ENCODE peak calls at places on chromosomes 6 and 20, in six cellular contexts. S is Calu3; F is GM04504; K is neuronal stem cell; Q is HT1080; P is stimulated activated CD8-positive, alpha-beta memory T cell treated with anti-CD3 and anti-CD28 coated beads, Interleukin-4, amount 100 ng/mL, for 48 hours. U is an unnamed sample.

GRCh38 chr6:161168281-161168891 is 105.5 kb downstream of the AGPAT4 start:
- DNase-seq in Q (peak; percentile 98), K (peak; percentile 26), S (peak; percentile 26), F (peak; percentile 93), P (no peak), U (no peak)

GRCh38 chr6:95599691-95600090 is 22.4 kb downstream of the MANEA start:
- DNase-seq in Q (no peak), K (no peak), F (no peak), P (no peak), S (no peak), U (no peak)

GRCh38 chr20:61566691-61567090 is 314.6 kb downstream of the CDH4 start:
- DNase-seq in P (no peak), Q (no peak), K (no peak), S (no peak), F (no peak), U (no peak)

GRCh38 chr6:111725446-111726112 is 119.9 kb upstream of the TRAF3IP2 start:
- DNase-seq in K (no peak), S (no peak), F (peak; percentile 38), P (no peak), Q (no peak), U (no peak)

GRCh38 chr20:46631874-46632446 is 19.3 kb downstream of the SLC13A3 start:
- DNase-seq in S (no peak), P (no peak), K (no peak), Q (no peak), F (no peak), U (no peak)

GRCh38 chr6:119313937-119314893 is 35.3 kb downstream of the MAN1A1 start:
- DNase-seq in S (no peak), Q (no peak), F (no peak), P (peak; percentile 55), K (no peak), U (peak; percentile 68)

GRCh38 chr20:62063601-62063980 is 2.1 kb downstream of the TAF4 start:
- DNase-seq in K (peak; percentile 12), Q (no peak), S (no peak), F (no peak), P (no peak), U (no peak)

GRCh38 chr6:56802570-56802969 is 152.3 kb upstream of the BEND6 start:
- DNase-seq in S (peak; percentile 55), F (no peak), Q (peak; percentile 60), P (no peak), K (no peak), U (no peak)

GRCh38 chr6:139082370-139082769 is 52.5 kb upstream of the HECA start:
- DNase-seq in S (no peak), P (no peak), Q (no peak), K (no peak), F (no peak), U (no peak)

GRCh38 chr20:63847374-63848002 is 13.8 kb upstream of the ABHD16B start:
- DNase-seq in Q (no peak), P (no peak), F (no peak), S (no peak), K (no peak), U (no peak)

GRCh38 chr6:17472653-17473183 is 79.3 kb downstream of the CAP2 start:
- DNase-seq in P (no peak), S (no peak), F (no peak), Q (no peak), K (no peak), U (no peak)

GRCh38 chr6:7418238-7418905 is 28.8 kb downstream of the RIOK1 start:
- DNase-seq in S (no peak), P (no peak), F (no peak), K (no peak), Q (no peak), U (no peak)

GRCh38 chr20:1171461-1172093 is 13.2 kb downstream of the TMEM74B start:
- DNase-seq in K (peak; percentile 64), F (peak; percentile 10), Q (no peak), P (peak; percentile 52), S (peak; percentile 3), U (peak; percentile 62)

GRCh38 chr6:122008105-122009100 is 391.0 kb upstream of the HSF2 start:
- DNase-seq in Q (no peak), S (no peak), K (peak; percentile 8), F (no peak), P (no peak), U (no peak)

GRCh38 chr20:48384147-48384818 is 443.5 kb downstream of the PREX1 start:
- DNase-seq in Q (no peak), K (no peak), P (peak; percentile 54), S (peak; percentile 57), F (no peak), U (peak; percentile 58)

GRCh38 chr6:105646391-105646867 is 243.5 kb upstream of the PREP start:
- DNase-seq in F (no peak), P (peak; percentile 50), S (no peak), Q (peak; percentile 78), K (no peak), U (no peak)

GRCh38 chr6:152587473-152587872 is 49.7 kb downstream of the SYNE1 start:
- DNase-seq in Q (no peak), P (no peak), S (no peak), F (no peak), K (no peak), U (no peak)

GRCh38 chr6:42046491-42047219 is 3.7 kb upstream of the TAF8 start:
- DNase-seq in S (no peak), K (no peak), P (no peak), Q (no peak), F (no peak), U (no peak)

GRCh38 chr20:59322813-59323469 is 22.5 kb downstream of the EDN3 start:
- DNase-seq in K (no peak), P (no peak), Q (peak; percentile 2), F (peak; percentile 3), S (no peak), U (no peak)

GRCh38 chr6:34957184-34957904 is 68.3 kb downstream of the ANKS1A start:
- DNase-seq in K (no peak), P (no peak), S (no peak), Q (no peak), F (no peak), U (no peak)

GRCh38 chr6:23568292-23568691 is 557.7 kb upstream of the NRSN1 start:
- DNase-seq in F (no peak), Q (no peak), S (no peak), P (no peak), K (no peak), U (no peak)

GRCh38 chr20:39874049-39874893 is 814.8 kb downstream of the MAFB start:
- DNase-seq in Q (peak; percentile 75), S (peak; percentile 41), K (peak; percentile 83), F (peak; percentile 71), P (peak; percentile 63), U (peak; percentile 62)

GRCh38 chr6:73129653-73130443 is 95.4 kb downstream of the KHDC1L start:
- DNase-seq in S (peak; percentile 89), K (peak; percentile 78), Q (peak; percentile 63), P (peak; percentile 93), F (peak; percentile 70), U (peak; percentile 95)

GRCh38 chr6:31473780-31474725 is 23.9 kb upstream of the MICB start:
- DNase-seq in Q (peak; percentile 65), F (no peak), K (no peak), P (no peak), S (peak; percentile 17), U (no peak)

GRCh38 chr6:142844065-142844755 is 100.8 kb downstream of the HIVEP2 start:
- DNase-seq in S (no peak), F (no peak), Q (no peak), P (no peak), K (no peak), U (no peak)

GRCh38 chr20:44449864-44450263 is 25.8 kb upstream of the TTPAL start:
- DNase-seq in P (no peak), Q (no peak), S (no peak), F (no peak), K (no peak), U (no peak)

GRCh38 chr6:20302702-20303251 is 90.5 kb upstream of the MBOAT1 start:
- DNase-seq in F (no peak), K (no peak), S (no peak), Q (no peak), P (no peak), U (no peak)

GRCh38 chr20:48916699-48917098 is 4.8 kb upstream of the ARFGEF2 start:
- DNase-seq in Q (no peak), K (no peak), P (no peak), F (no peak), S (no peak), U (no peak)

GRCh38 chr6:33817520-33817919 is 13.7 kb upstream of the MLN start:
- DNase-seq in Q (no peak), P (no peak), F (no peak), K (no peak), S (no peak), U (no peak)

GRCh38 chr6:13071946-13072345 is 256.4 kb downstream of the TBC1D7 start:
- DNase-seq in Q (no peak), F (no peak), S (no peak), P (no peak), K (no peak), U (no peak)